ENCODE peak calls at places on chromosomes 7 and 10, in seven cellular contexts. N is HL-60; T is CD8-positive, alpha-beta memory T cell; V is ovary; F is T-helper 9 cell; I is HCEC 1CT; A is AG10803. G is an unnamed sample.

GRCh38 chr7:84362360-84362759 is 167.8 kb upstream of the SEMA3A start:
- DNase-seq in N (no peak), T (no peak), V (no peak), F (no peak), I (no peak), A (no peak), G (no peak)

GRCh38 chr10:79320785-79321493 is 26.3 kb upstream of the PPIF start:
- DNase-seq in N (peak), T (no peak), V (no peak), F (no peak), I (peak), A (peak), G (no peak)

GRCh38 chr10:19014034-19014433 is 34.6 kb upstream of the MALRD1 start:
- DNase-seq in N (no peak), T (no peak), V (no peak), F (no peak), I (no peak), A (peak), G (no peak)

GRCh38 chr7:23261843-23262452 is 15.4 kb downstream of the GPNMB start:
- DNase-seq in N (peak), T (peak), V (peak), F (peak), I (peak), A (peak), G (peak)

GRCh38 chr7:25311346-25311745 is 83.1 kb upstream of the NPVF start:
- DNase-seq in N (no peak), T (no peak), V (no peak), F (no peak), I (no peak), A (no peak), G (no peak)

GRCh38 chr7:134826105-134826504 is 46.7 kb downstream of the CALD1 start:
- DNase-seq in N (no peak), T (no peak), V (no peak), F (no peak), I (peak), A (peak), G (no peak)

GRCh38 chr7:21902240-21902639 is 43.5 kb downstream of the CDCA7L start:
- DNase-seq in N (no peak), T (no peak), V (no peak), F (no peak), I (peak), A (peak), G (no peak)

GRCh38 chr10:7545256-7545655 is 121.5 kb downstream of the ITIH5 start:
- DNase-seq in N (no peak), T (no peak), V (no peak), F (no peak), I (no peak), A (no peak), G (no peak)

GRCh38 chr7:41584746-41585145 is 118.1 kb downstream of the INHBA start:
- DNase-seq in N (peak), T (no peak), V (no peak), F (no peak), I (peak), A (peak), G (no peak)

GRCh38 chr10:71782917-71783490 is 9.7 kb upstream of the VSIR start:
- DNase-seq in N (no peak), T (no peak), V (no peak), F (no peak), I (no peak), A (no peak), G (peak)

GRCh38 chr10:70549351-70549961 is 53.1 kb downstream of the PRF1 start:
- DNase-seq in N (no peak), T (no peak), V (no peak), F (no peak), I (no peak), A (no peak), G (no peak)

GRCh38 chr10:30818010-30818660 is 188.6 kb upstream of the LYZL2 start:
- DNase-seq in N (no peak), T (no peak), V (peak), F (no peak), I (no peak), A (peak), G (peak)

GRCh38 chr7:35722054-35722849 is 27.3 kb upstream of the HERPUD2 start:
- DNase-seq in N (no peak), T (no peak), V (no peak), F (no peak), I (no peak), A (no peak), G (no peak)

GRCh38 chr7:26668821-26669220 is 195.6 kb downstream of the SKAP2 start:
- DNase-seq in N (no peak), T (no peak), V (no peak), F (no peak), I (no peak), A (no peak), G (no peak)

GRCh38 chr7:17472939-17473338 is 174.5 kb downstream of the AHR start:
- DNase-seq in N (no peak), T (no peak), V (no peak), F (no peak), I (no peak), A (no peak), G (no peak)

GRCh38 chr7:108158766-108159165 is 28.6 kb upstream of the LAMB4 start:
- DNase-seq in N (no peak), T (no peak), V (no peak), F (no peak), I (peak), A (no peak), G (no peak)

GRCh38 chr10:132521041-132521465 is 16.5 kb upstream of the INPP5A start:
- DNase-seq in N (no peak), T (no peak), V (peak), F (no peak), I (no peak), A (no peak), G (peak)

GRCh38 chr10:8279598-8279997 is 225.1 kb downstream of the GATA3 start:
- DNase-seq in N (no peak), T (no peak), V (no peak), F (no peak), I (peak), A (no peak), G (no peak)

GRCh38 chr7:142808461-142808801 is 37.7 kb downstream of the PRSS2 start:
- DNase-seq in N (no peak), T (no peak), V (no peak), F (no peak), I (no peak), A (no peak), G (no peak)

GRCh38 chr7:149144996-149145850 is 2.0 kb upstream of the ZNF398 start:
- DNase-seq in N (no peak), T (no peak), V (no peak), F (no peak), I (no peak), A (no peak), G (no peak)

GRCh38 chr7:77360104-77360503 is 56.0 kb downstream of the GSAP start:
- DNase-seq in N (no peak), T (no peak), V (no peak), F (no peak), I (no peak), A (no peak), G (no peak)

GRCh38 chr10:93346712-93347111 is 135.4 kb downstream of the MYOF start:
- DNase-seq in N (peak), T (no peak), V (no peak), F (no peak), I (no peak), A (peak), G (no peak)

GRCh38 chr7:12759112-12759511 is 71.7 kb downstream of the ARL4A start:
- DNase-seq in N (no peak), T (no peak), V (no peak), F (no peak), I (no peak), A (peak), G (no peak)

GRCh38 chr7:128835790-128836641 is 5.8 kb downstream of the FLNC start:
- DNase-seq in N (no peak), T (no peak), V (peak), F (no peak), I (no peak), A (peak), G (no peak)

GRCh38 chr10:102962259-102962658 is 44.2 kb downstream of the CNNM2 start:
- DNase-seq in N (no peak), T (no peak), V (no peak), F (no peak), I (no peak), A (no peak), G (no peak)

GRCh38 chr10:69087600-69088470 is at the start of gene SRGN:
- DNase-seq in N (peak), T (peak), V (peak), F (peak), I (peak), A (peak), G (peak)

GRCh38 chr10:61592581-61592980 is 70.1 kb upstream of the CABCOCO1 start:
- DNase-seq in N (no peak), T (no peak), V (no peak), F (no peak), I (peak), A (no peak), G (no peak)

GRCh38 chr7:44608916-44609648 is 2.7 kb downstream of the OGDH start:
- DNase-seq in N (no peak), T (peak), V (no peak), F (peak), I (peak), A (peak), G (no peak)

GRCh38 chr10:84098667-84099066 is 40.6 kb upstream of the GHITM start:
- DNase-seq in N (no peak), T (no peak), V (no peak), F (no peak), I (no peak), A (no peak), G (no peak)